ENCODE peak calls at places on chromosome 20, in nine cellular contexts. I, N, B, Q, H, K, Y, S and G are unnamed samples.

GRCh38 chr20:13349240-13349604 is 128.1 kb downstream of the ISM1 start:
- DNase-seq in I (no peak), N (no peak), B (peak; percentile 63), Q (no peak), H (no peak), K (no peak), Y (no peak), S (no peak), G (no peak)

GRCh38 chr20:37969949-37970855 is 63.1 kb downstream of the TTI1 start:
- DNase-seq in I (no peak), N (peak; percentile 13), B (no peak), Q (no peak), H (no peak), K (no peak), Y (no peak), S (no peak), G (no peak)

GRCh38 chr20:62200491-62201172 is 17.8 kb downstream of the MTG2 start:
- DNase-seq in I (peak; percentile 56), N (no peak), B (no peak), Q (peak; percentile 58), H (no peak), K (peak; percentile 76), Y (no peak), S (no peak), G (no peak)

GRCh38 chr20:46308258-46309157 is at the start of gene CDH22:
- DNase-seq in I (no peak), N (no peak), B (peak; percentile 19), Q (peak; percentile 55), H (peak; percentile 48), K (peak; percentile 95), Y (peak; percentile 55), S (no peak), G (peak; percentile 26)

GRCh38 chr20:33313686-33314314 is 30.8 kb downstream of the BPIFB1 start:
- DNase-seq in I (no peak), N (no peak), B (no peak), Q (no peak), H (no peak), K (peak; percentile 11), Y (no peak), S (no peak), G (no peak)

GRCh38 chr20:33516882-33517281 is 27.0 kb downstream of the CBFA2T2 start:
- DNase-seq in I (no peak), N (no peak), B (no peak), Q (no peak), H (no peak), K (no peak), Y (no peak), S (no peak), G (no peak)

GRCh38 chr20:47360207-47360488 is 3.6 kb upstream of the ZMYND8 start:
- DNase-seq in I (peak; percentile 31), N (no peak), B (peak; percentile 73), Q (no peak), H (no peak), K (no peak), Y (no peak), S (no peak), G (no peak)

GRCh38 chr20:44742304-44743079 is 3.2 kb upstream of the KCNK15 start:
- DNase-seq in I (no peak), N (no peak), B (no peak), Q (no peak), H (no peak), K (no peak), Y (no peak), S (no peak), G (no peak)

GRCh38 chr20:58094160-58094559 is 134.3 kb downstream of the ANKRD60 start:
- DNase-seq in I (no peak), N (peak; percentile 65), B (no peak), Q (no peak), H (no peak), K (no peak), Y (no peak), S (no peak), G (no peak)

GRCh38 chr20:33531047-33531877 is 41.4 kb downstream of the CBFA2T2 start:
- DNase-seq in I (no peak), N (no peak), B (peak; percentile 56), Q (no peak), H (no peak), K (peak; percentile 83), Y (no peak), S (no peak), G (no peak)

GRCh38 chr20:433300-433975 is 25.3 kb downstream of the RBCK1 start:
- DNase-seq in I (no peak), N (no peak), B (no peak), Q (no peak), H (no peak), K (peak; percentile 94), Y (no peak), S (no peak), G (peak; percentile 35)

GRCh38 chr20:62580733-62581132 is 61.6 kb upstream of the SLCO4A1 start:
- DNase-seq in I (no peak), N (no peak), B (no peak), Q (no peak), H (no peak), K (no peak), Y (no peak), S (no peak), G (no peak)

GRCh38 chr20:43456809-43457639 is 672 bp upstream of the SRSF6 start:
- DNase-seq in I (peak; percentile 95), N (peak; percentile 96), B (peak; percentile 94), Q (peak; percentile 88), H (peak; percentile 91), K (peak; percentile 98), Y (peak; percentile 85), S (peak; percentile 99), G (peak; percentile 89)

GRCh38 chr20:57619053-57619831 is 984 bp downstream of the ZBP1 start:
- DNase-seq in I (peak; percentile 96), N (peak; percentile 77), B (no peak), Q (peak; percentile 94), H (no peak), K (no peak), Y (no peak), S (no peak), G (peak; percentile 85)

GRCh38 chr20:2103454-2104153 is 2.0 kb downstream of the STK35 start:
- DNase-seq in I (no peak), N (no peak), B (peak; percentile 15), Q (no peak), H (no peak), K (peak; percentile 76), Y (no peak), S (no peak), G (no peak)

GRCh38 chr20:64223526-64224067 is 32.0 kb upstream of the PCMTD2 start:
- DNase-seq in I (no peak), N (no peak), B (peak; percentile 31), Q (no peak), H (peak; percentile 63), K (no peak), Y (no peak), S (no peak), G (no peak)

GRCh38 chr20:47614703-47615309 is 113.1 kb downstream of the NCOA3 start:
- DNase-seq in I (no peak), N (no peak), B (no peak), Q (no peak), H (no peak), K (peak; percentile 18), Y (no peak), S (no peak), G (no peak)

GRCh38 chr20:16481977-16482376 is 91.3 kb downstream of the KIF16B start:
- DNase-seq in I (no peak), N (no peak), B (no peak), Q (no peak), H (no peak), K (no peak), Y (no peak), S (no peak), G (no peak)

GRCh38 chr20:17612287-17612974 is 42.6 kb downstream of the DSTN start:
- DNase-seq in I (peak; percentile 80), N (no peak), B (peak; percentile 65), Q (no peak), H (no peak), K (peak; percentile 86), Y (no peak), S (peak; percentile 91), G (peak; percentile 51)

GRCh38 chr20:63017076-63017825 is 10.5 kb upstream of the BHLHE23 start:
- DNase-seq in I (no peak), N (no peak), B (no peak), Q (peak; percentile 70), H (no peak), K (no peak), Y (no peak), S (no peak), G (no peak)

GRCh38 chr20:1225263-1225728 is 548 bp upstream of the RAD21L1 start:
- DNase-seq in I (no peak), N (peak; percentile 86), B (no peak), Q (no peak), H (no peak), K (no peak), Y (no peak), S (no peak), G (no peak)

GRCh38 chr20:32718749-32719348 is 24.4 kb downstream of the COMMD7 start:
- DNase-seq in I (no peak), N (no peak), B (no peak), Q (no peak), H (no peak), K (no peak), Y (no peak), S (no peak), G (no peak)

GRCh38 chr20:63457737-63458136 is 14.7 kb downstream of the KCNQ2 start:
- DNase-seq in I (peak; percentile 81), N (no peak), B (peak; percentile 11), Q (no peak), H (no peak), K (peak; percentile 97), Y (no peak), S (no peak), G (no peak)

GRCh38 chr20:29079769-29080690 is 2177.4 kb upstream of the DEFB115 start:
- DNase-seq in I (no peak), N (no peak), B (peak; percentile 64), Q (peak; percentile 76), H (no peak), K (no peak), Y (no peak), S (no peak), G (peak; percentile 26)
- H3K9me3 ChIP-seq in I (peaks cover 46% of the 10 kb centered on the region), N (peaks cover 8% of the 10 kb centered on the region), B (no peaks in the 10 kb centered on the region), Q (no peaks in the 10 kb centered on the region), H (no peaks in the 10 kb centered on the region), K (peaks cover 4% of the 10 kb centered on the region), Y (no peaks in the 10 kb centered on the region), S (no peaks in the 10 kb centered on the region), G (no peaks in the 10 kb centered on the region)

GRCh38 chr20:25032478-25033183 is 25.3 kb downstream of the ACSS1 start:
- DNase-seq in I (peak; percentile 63), N (no peak), B (no peak), Q (peak; percentile 59), H (peak; percentile 40), K (no peak), Y (peak; percentile 31), S (no peak), G (no peak)
- H3K27ac ChIP-seq in I (peak overlapping the region; percentile 5), N (peak overlapping the region; percentile 71), B (no peak overlapping the region), Q (peak overlapping the region; percentile 26), H (peak overlapping the region; percentile 55), K (no peak overlapping the region), Y (peak overlapping the region; percentile 54), S (peak overlapping the region; percentile 71), G (no peak overlapping the region)

GRCh38 chr20:30610044-30610693 is 647.3 kb upstream of the DEFB115 start:
- DNase-seq in I (no peak), N (peak; percentile 69), B (no peak), Q (no peak), H (no peak), K (no peak), Y (no peak), S (no peak), G (no peak)
- H3K9me3 ChIP-seq in I (peaks cover 23% of the 10 kb centered on the region), N (peaks cover 6% of the 10 kb centered on the region), B (no peaks in the 10 kb centered on the region), Q (no peaks in the 10 kb centered on the region), H (no peaks in the 10 kb centered on the region), K (peaks cover 7% of the 10 kb centered on the region), Y (peaks cover 19% of the 10 kb centered on the region), S (no peaks in the 10 kb centered on the region), G (no peaks in the 10 kb centered on the region)

GRCh38 chr20:3931664-3932063 is 42.5 kb downstream of the PANK2 start:
- DNase-seq in I (no peak), N (no peak), B (no peak), Q (no peak), H (no peak), K (no peak), Y (no peak), S (no peak), G (no peak)
- H3K27ac ChIP-seq in I (peak overlapping the region; percentile 71), N (no peak overlapping the region), B (peak overlapping the region; percentile 79), Q (peak overlapping the region; percentile 69), H (no peak overlapping the region), K (peak overlapping the region; percentile 65), Y (no peak overlapping the region), S (peak overlapping the region; percentile 73), G (no peak overlapping the region)